ENCODE peak calls at places on chromosomes 13 and 19, in seven cellular contexts. One of them, this sample, is unnamed.

GRCh38 chr13:111965466-111966214 is 101.3 kb upstream of the SOX1 start:
- DNase-seq in thoracic aorta: no peak
- DNase-seq in endothelial cell: no peak
- DNase-seq in bronchial epithelial cell: no peak
- DNase-seq in lower lobe of right lung: no peak
- DNase-seq in cardiac fibroblast: no peak
- DNase-seq in psoas muscle: no peak
- DNase-seq in this sample: no peak

GRCh38 chr13:47213057-47213456 is 316.2 kb upstream of the HTR2A start:
- DNase-seq in thoracic aorta: no peak
- DNase-seq in endothelial cell: no peak
- DNase-seq in bronchial epithelial cell: no peak
- DNase-seq in lower lobe of right lung: no peak
- DNase-seq in cardiac fibroblast: no peak
- DNase-seq in psoas muscle: no peak
- DNase-seq in this sample: no peak

GRCh38 chr13:77513719-77514335 is 21.7 kb upstream of the SCEL start:
- DNase-seq in thoracic aorta: no peak
- DNase-seq in endothelial cell: no peak
- DNase-seq in bronchial epithelial cell: no peak
- DNase-seq in lower lobe of right lung: no peak
- DNase-seq in cardiac fibroblast: no peak
- DNase-seq in psoas muscle: no peak
- DNase-seq in this sample: no peak

GRCh38 chr13:27211771-27212364 is 39.5 kb upstream of the RPL21 start:
- DNase-seq in thoracic aorta: no peak
- DNase-seq in endothelial cell: no peak
- DNase-seq in bronchial epithelial cell: peak
- DNase-seq in lower lobe of right lung: no peak
- DNase-seq in cardiac fibroblast: peak
- DNase-seq in psoas muscle: no peak
- DNase-seq in this sample: no peak

GRCh38 chr19:41376241-41376997 is at the start of gene TMEM91:
- DNase-seq in thoracic aorta: no peak
- DNase-seq in endothelial cell: peak
- DNase-seq in bronchial epithelial cell: peak
- DNase-seq in lower lobe of right lung: peak
- DNase-seq in cardiac fibroblast: peak
- DNase-seq in psoas muscle: peak
- DNase-seq in this sample: peak

GRCh38 chr19:45215391-45216191 is 29.6 kb downstream of the EXOC3L2 start:
- DNase-seq in thoracic aorta: no peak
- DNase-seq in endothelial cell: peak
- DNase-seq in bronchial epithelial cell: peak
- DNase-seq in lower lobe of right lung: peak
- DNase-seq in cardiac fibroblast: no peak
- DNase-seq in psoas muscle: no peak
- DNase-seq in this sample: no peak

GRCh38 chr13:112965103-112965502 is 3.9 kb upstream of the MCF2L start:
- DNase-seq in thoracic aorta: no peak
- DNase-seq in endothelial cell: no peak
- DNase-seq in bronchial epithelial cell: no peak
- DNase-seq in lower lobe of right lung: no peak
- DNase-seq in cardiac fibroblast: no peak
- DNase-seq in psoas muscle: peak
- DNase-seq in this sample: no peak

GRCh38 chr13:78398743-78399410 is 204.5 kb downstream of the POU4F1 start:
- DNase-seq in thoracic aorta: no peak
- DNase-seq in endothelial cell: no peak
- DNase-seq in bronchial epithelial cell: no peak
- DNase-seq in lower lobe of right lung: no peak
- DNase-seq in cardiac fibroblast: no peak
- DNase-seq in psoas muscle: no peak
- DNase-seq in this sample: no peak

DNA sequence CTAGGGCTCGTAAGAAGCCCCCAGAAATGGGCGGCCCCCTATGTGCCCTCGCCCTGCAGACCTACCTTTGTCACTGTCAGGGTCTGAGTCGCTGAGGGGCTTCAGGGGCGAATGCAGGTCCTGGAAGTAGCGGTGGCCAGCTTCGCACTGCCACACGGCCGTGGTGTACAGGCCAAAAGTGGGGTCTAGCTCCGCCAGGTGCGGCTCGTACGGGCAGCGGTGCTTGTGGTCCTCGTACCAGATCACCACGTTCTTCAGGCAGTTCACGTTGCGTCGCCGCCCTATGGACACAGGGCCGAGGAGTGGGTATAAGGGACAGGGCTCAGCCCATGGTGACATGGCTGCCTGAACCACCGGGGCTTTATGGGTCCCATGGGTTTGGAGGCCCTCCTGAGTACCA is 9.8 kb downstream of the ZNF653 start:
- DNase-seq in thoracic aorta: no peak
- DNase-seq in endothelial cell: no peak
- DNase-seq in bronchial epithelial cell: no peak
- DNase-seq in lower lobe of right lung: no peak
- DNase-seq in cardiac fibroblast: no peak
- DNase-seq in psoas muscle: no peak
- DNase-seq in this sample: no peak
- TF ChIP-seq CTCF in thoracic aorta: no peak
- TF ChIP-seq CTCF in endothelial cell: no peak
- TF ChIP-seq CTCF in bronchial epithelial cell: no peak
- TF ChIP-seq CTCF in lower lobe of right lung: no peak
- TF ChIP-seq CTCF in cardiac fibroblast: no peak
- TF ChIP-seq CTCF in psoas muscle: no peak
- TF ChIP-seq CTCF in this sample: no peak

GRCh38 chr13:51731759-51732158 is 72.2 kb downstream of the DHRS12 start:
- DNase-seq in thoracic aorta: no peak
- DNase-seq in endothelial cell: no peak
- DNase-seq in bronchial epithelial cell: no peak
- DNase-seq in lower lobe of right lung: no peak
- DNase-seq in cardiac fibroblast: peak
- DNase-seq in psoas muscle: no peak
- DNase-seq in this sample: no peak
- TF ChIP-seq CTCF in thoracic aorta: peak
- TF ChIP-seq CTCF in endothelial cell: no peak
- TF ChIP-seq CTCF in bronchial epithelial cell: no peak
- TF ChIP-seq CTCF in lower lobe of right lung: peak
- TF ChIP-seq CTCF in cardiac fibroblast: peak
- TF ChIP-seq CTCF in psoas muscle: peak
- TF ChIP-seq CTCF in this sample: no peak

GRCh38 chr13:93233997-93234416 is 7.4 kb downstream of the GPC6 start:
- DNase-seq in thoracic aorta: no peak
- DNase-seq in endothelial cell: no peak
- DNase-seq in bronchial epithelial cell: no peak
- DNase-seq in lower lobe of right lung: no peak
- DNase-seq in cardiac fibroblast: no peak
- DNase-seq in psoas muscle: no peak
- DNase-seq in this sample: no peak
- TF ChIP-seq CTCF in thoracic aorta: no peak
- TF ChIP-seq CTCF in endothelial cell: no peak
- TF ChIP-seq CTCF in bronchial epithelial cell: peak
- TF ChIP-seq CTCF in lower lobe of right lung: no peak
- TF ChIP-seq CTCF in cardiac fibroblast: no peak
- TF ChIP-seq CTCF in psoas muscle: no peak
- TF ChIP-seq CTCF in this sample: no peak

DNA sequence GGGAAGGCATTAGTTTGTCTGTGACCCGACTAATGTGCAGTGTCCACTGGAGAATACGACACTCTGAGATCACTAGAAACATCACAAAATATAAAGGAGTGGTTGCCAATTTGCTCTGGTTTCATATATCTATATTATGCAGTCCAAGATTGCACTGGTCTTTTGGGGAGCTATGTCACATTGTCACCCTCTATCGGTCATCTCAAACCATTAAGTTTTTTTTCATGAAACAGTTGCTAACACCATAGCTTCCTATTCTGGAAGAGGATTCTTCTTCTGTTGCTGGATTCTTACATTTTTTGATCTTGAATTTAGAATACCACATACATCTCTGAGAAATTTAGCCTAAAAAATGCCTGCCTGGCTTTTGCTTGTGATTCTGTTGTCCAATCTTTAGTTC is 168.6 kb downstream of the LACC1 start:
- DNase-seq in thoracic aorta: no peak
- DNase-seq in endothelial cell: no peak
- DNase-seq in bronchial epithelial cell: no peak
- DNase-seq in lower lobe of right lung: no peak
- DNase-seq in cardiac fibroblast: peak
- DNase-seq in psoas muscle: no peak
- DNase-seq in this sample: no peak
- TF ChIP-seq CTCF in thoracic aorta: no peak
- TF ChIP-seq CTCF in endothelial cell: no peak
- TF ChIP-seq CTCF in bronchial epithelial cell: peak
- TF ChIP-seq CTCF in lower lobe of right lung: no peak
- TF ChIP-seq CTCF in cardiac fibroblast: peak
- TF ChIP-seq CTCF in psoas muscle: no peak
- TF ChIP-seq CTCF in this sample: no peak

This sample was measured in mucosa of descending colon.